ENCODE peak calls at places on chromosomes 13 and 19, in eight cellular contexts. One of them, this sample, is unnamed.

GRCh38 chr19:46015961-46016425 is 6.9 kb downstream of the PGLYRP1 start:
- DNase-seq in Calu3: no peak
- DNase-seq in frontal cortex: no peak
- DNase-seq in NCI-H345: peak; percentile 36
- DNase-seq in mesendoderm: no peak
- DNase-seq in WTC11: no peak
- DNase-seq in occipital lobe: no peak
- DNase-seq in NCI-H146: no peak
- DNase-seq in this sample: peak; percentile 36

GRCh38 chr19:590396-590745 is 690 bp downstream of the HCN2 start:
- DNase-seq in Calu3: no peak
- DNase-seq in frontal cortex: no peak
- DNase-seq in NCI-H345: peak; percentile 35
- DNase-seq in mesendoderm: no peak
- DNase-seq in WTC11: no peak
- DNase-seq in occipital lobe: no peak
- DNase-seq in NCI-H146: peak; percentile 32
- DNase-seq in this sample: peak; percentile 38

GRCh38 chr19:2058570-2059421 is 7.8 kb upstream of the MKNK2 start:
- DNase-seq in Calu3: no peak
- DNase-seq in frontal cortex: no peak
- DNase-seq in NCI-H345: no peak
- DNase-seq in mesendoderm: no peak
- DNase-seq in WTC11: no peak
- DNase-seq in occipital lobe: no peak
- DNase-seq in NCI-H146: no peak
- DNase-seq in this sample: no peak

GRCh38 chr13:83884141-83884540 is 1.9 kb upstream of the SLITRK1 start:
- DNase-seq in Calu3: no peak
- DNase-seq in frontal cortex: no peak
- DNase-seq in NCI-H345: no peak
- DNase-seq in mesendoderm: no peak
- DNase-seq in WTC11: no peak
- DNase-seq in occipital lobe: no peak
- DNase-seq in NCI-H146: no peak
- DNase-seq in this sample: no peak

GRCh38 chr13:24097064-24097463 is 63.5 kb upstream of the SPATA13 start:
- DNase-seq in Calu3: peak; percentile 7
- DNase-seq in frontal cortex: no peak
- DNase-seq in NCI-H345: no peak
- DNase-seq in mesendoderm: no peak
- DNase-seq in WTC11: no peak
- DNase-seq in occipital lobe: no peak
- DNase-seq in NCI-H146: no peak
- DNase-seq in this sample: peak; percentile 65

GRCh38 chr19:3338541-3339181 is 27.7 kb upstream of the NFIC start:
- DNase-seq in Calu3: peak; percentile 25
- DNase-seq in frontal cortex: no peak
- DNase-seq in NCI-H345: peak; percentile 48
- DNase-seq in mesendoderm: no peak
- DNase-seq in WTC11: no peak
- DNase-seq in occipital lobe: no peak
- DNase-seq in NCI-H146: no peak
- DNase-seq in this sample: no peak

GRCh38 chr19:13033819-13034611 is 38.7 kb downstream of the NFIX start:
- DNase-seq in Calu3: peak; percentile 75
- DNase-seq in frontal cortex: no peak
- DNase-seq in NCI-H345: peak; percentile 0
- DNase-seq in mesendoderm: peak; percentile 77
- DNase-seq in WTC11: peak; percentile 85
- DNase-seq in occipital lobe: peak; percentile 63
- DNase-seq in NCI-H146: peak; percentile 42
- DNase-seq in this sample: peak; percentile 68

GRCh38 chr19:4304509-4305252 is at the start of gene FSD1:
- DNase-seq in Calu3: peak; percentile 39
- DNase-seq in frontal cortex: peak; percentile 83
- DNase-seq in NCI-H345: peak; percentile 80
- DNase-seq in mesendoderm: peak; percentile 81
- DNase-seq in WTC11: peak; percentile 87
- DNase-seq in occipital lobe: peak; percentile 19
- DNase-seq in NCI-H146: peak; percentile 66
- DNase-seq in this sample: peak; percentile 78

GRCh38 chr19:4531562-4532165 is 3.4 kb downstream of the PLIN5 start:
- DNase-seq in Calu3: no peak
- DNase-seq in frontal cortex: no peak
- DNase-seq in NCI-H345: no peak
- DNase-seq in mesendoderm: no peak
- DNase-seq in WTC11: no peak
- DNase-seq in occipital lobe: no peak
- DNase-seq in NCI-H146: peak; percentile 31
- DNase-seq in this sample: no peak

GRCh38 chr13:84649853-84650252 is 767.6 kb upstream of the SLITRK1 start:
- DNase-seq in Calu3: no peak
- DNase-seq in frontal cortex: no peak
- DNase-seq in NCI-H345: no peak
- DNase-seq in mesendoderm: no peak
- DNase-seq in WTC11: no peak
- DNase-seq in occipital lobe: no peak
- DNase-seq in NCI-H146: no peak
- DNase-seq in this sample: no peak

GRCh38 chr13:96090240-96091101 is 564 bp downstream of the HS6ST3 start:
- DNase-seq in Calu3: no peak
- DNase-seq in frontal cortex: peak; percentile 41
- DNase-seq in NCI-H345: peak; percentile 45
- DNase-seq in mesendoderm: peak; percentile 28
- DNase-seq in WTC11: peak; percentile 50
- DNase-seq in occipital lobe: no peak
- DNase-seq in NCI-H146: peak; percentile 53
- DNase-seq in this sample: peak; percentile 42

GRCh38 chr19:45883881-45884681 is 1.9 kb downstream of the IRF2BP1 start:
- DNase-seq in Calu3: no peak
- DNase-seq in frontal cortex: no peak
- DNase-seq in NCI-H345: no peak
- DNase-seq in mesendoderm: no peak
- DNase-seq in WTC11: no peak
- DNase-seq in occipital lobe: no peak
- DNase-seq in NCI-H146: no peak
- DNase-seq in this sample: no peak

GRCh38 chr19:6531163-6531955 is 533 bp downstream of the TNFSF9 start:
- DNase-seq in Calu3: no peak
- DNase-seq in frontal cortex: peak; percentile 36
- DNase-seq in NCI-H345: no peak
- DNase-seq in mesendoderm: no peak
- DNase-seq in WTC11: no peak
- DNase-seq in occipital lobe: no peak
- DNase-seq in NCI-H146: no peak
- DNase-seq in this sample: no peak

GRCh38 chr19:47274891-47275865 is 493 bp downstream of the INAFM1 start:
- DNase-seq in Calu3: no peak
- DNase-seq in frontal cortex: no peak
- DNase-seq in NCI-H345: no peak
- DNase-seq in mesendoderm: no peak
- DNase-seq in WTC11: peak; percentile 45
- DNase-seq in occipital lobe: no peak
- DNase-seq in NCI-H146: peak; percentile 38
- DNase-seq in this sample: peak; percentile 56

GRCh38 chr19:41416194-41416674 is 10.9 kb downstream of the B3GNT8 start:
- DNase-seq in Calu3: no peak
- DNase-seq in frontal cortex: no peak
- DNase-seq in NCI-H345: no peak
- DNase-seq in mesendoderm: no peak
- DNase-seq in WTC11: no peak
- DNase-seq in occipital lobe: no peak
- DNase-seq in NCI-H146: no peak
- DNase-seq in this sample: no peak

GRCh38 chr19:50870417-50871089 is 2.7 kb upstream of the KLK2 start:
- DNase-seq in Calu3: no peak
- DNase-seq in frontal cortex: no peak
- DNase-seq in NCI-H345: no peak
- DNase-seq in mesendoderm: no peak
- DNase-seq in WTC11: peak; percentile 44
- DNase-seq in occipital lobe: no peak
- DNase-seq in NCI-H146: peak; percentile 88
- DNase-seq in this sample: peak; percentile 74

GRCh38 chr13:21759503-21759902 is 88.6 kb downstream of the FGF9 start:
- DNase-seq in Calu3: no peak
- DNase-seq in frontal cortex: no peak
- DNase-seq in NCI-H345: no peak
- DNase-seq in mesendoderm: no peak
- DNase-seq in WTC11: no peak
- DNase-seq in occipital lobe: no peak
- DNase-seq in NCI-H146: no peak
- DNase-seq in this sample: no peak

GRCh38 chr19:35462476-35462953 is 14.5 kb downstream of the FFAR2 start:
- DNase-seq in Calu3: no peak
- DNase-seq in frontal cortex: no peak
- DNase-seq in NCI-H345: no peak
- DNase-seq in mesendoderm: no peak
- DNase-seq in WTC11: no peak
- DNase-seq in occipital lobe: no peak
- DNase-seq in NCI-H146: no peak
- DNase-seq in this sample: no peak

GRCh38 chr13:25170554-25171107 is 1.5 kb downstream of the AMER2 start:
- DNase-seq in Calu3: no peak
- DNase-seq in frontal cortex: peak; percentile 59
- DNase-seq in NCI-H345: peak; percentile 56
- DNase-seq in mesendoderm: peak; percentile 46
- DNase-seq in WTC11: peak; percentile 57
- DNase-seq in occipital lobe: peak; percentile 72
- DNase-seq in NCI-H146: peak; percentile 78
- DNase-seq in this sample: peak; percentile 72

GRCh38 chr13:109698779-109699178 is 87.6 kb downstream of the IRS2 start:
- DNase-seq in Calu3: no peak
- DNase-seq in frontal cortex: no peak
- DNase-seq in NCI-H345: no peak
- DNase-seq in mesendoderm: no peak
- DNase-seq in WTC11: no peak
- DNase-seq in occipital lobe: no peak
- DNase-seq in NCI-H146: no peak
- DNase-seq in this sample: no peak

GRCh38 chr19:43639507-43640423 is at the start of gene CADM4:
- DNase-seq in Calu3: peak; percentile 45
- DNase-seq in frontal cortex: peak; percentile 82
- DNase-seq in NCI-H345: peak; percentile 35
- DNase-seq in mesendoderm: no peak
- DNase-seq in WTC11: peak; percentile 38
- DNase-seq in occipital lobe: peak; percentile 26
- DNase-seq in NCI-H146: peak; percentile 61
- DNase-seq in this sample: peak; percentile 55

GRCh38 chr13:76707360-76707759 is 178.8 kb downstream of the KCTD12 start:
- DNase-seq in Calu3: no peak
- DNase-seq in frontal cortex: no peak
- DNase-seq in NCI-H345: no peak
- DNase-seq in mesendoderm: no peak
- DNase-seq in WTC11: no peak
- DNase-seq in occipital lobe: no peak
- DNase-seq in NCI-H146: no peak
- DNase-seq in this sample: no peak

GRCh38 chr13:50523307-50523706 is 320.2 kb downstream of the DLEU7 start:
- DNase-seq in Calu3: no peak
- DNase-seq in frontal cortex: no peak
- DNase-seq in NCI-H345: no peak
- DNase-seq in mesendoderm: no peak
- DNase-seq in WTC11: no peak
- DNase-seq in occipital lobe: no peak
- DNase-seq in NCI-H146: no peak
- DNase-seq in this sample: no peak

GRCh38 chr13:51822106-51822840 is 18.3 kb upstream of the DHRS12 start:
- DNase-seq in Calu3: no peak
- DNase-seq in frontal cortex: no peak
- DNase-seq in NCI-H345: no peak
- DNase-seq in mesendoderm: no peak
- DNase-seq in WTC11: no peak
- DNase-seq in occipital lobe: no peak
- DNase-seq in NCI-H146: peak; percentile 15
- DNase-seq in this sample: peak; percentile 21

GRCh38 chr13:60627071-60627686 is 230.2 kb downstream of the TDRD3 start:
- DNase-seq in Calu3: peak; percentile 8
- DNase-seq in frontal cortex: no peak
- DNase-seq in NCI-H345: peak; percentile 12
- DNase-seq in mesendoderm: peak; percentile 70
- DNase-seq in WTC11: peak; percentile 75
- DNase-seq in occipital lobe: no peak
- DNase-seq in NCI-H146: peak; percentile 48
- DNase-seq in this sample: peak; percentile 91

GRCh38 chr13:111407381-111408131 is 87.1 kb downstream of the TEX29 start:
- DNase-seq in Calu3: no peak
- DNase-seq in frontal cortex: no peak
- DNase-seq in NCI-H345: no peak
- DNase-seq in mesendoderm: no peak
- DNase-seq in WTC11: no peak
- DNase-seq in occipital lobe: no peak
- DNase-seq in NCI-H146: no peak
- DNase-seq in this sample: no peak

GRCh38 chr13:110912651-110913051 is 2.2 kb downstream of the ANKRD10 start:
- DNase-seq in Calu3: no peak
- DNase-seq in frontal cortex: no peak
- DNase-seq in NCI-H345: no peak
- DNase-seq in mesendoderm: peak; percentile 22
- DNase-seq in WTC11: no peak
- DNase-seq in occipital lobe: no peak
- DNase-seq in NCI-H146: no peak
- DNase-seq in this sample: peak; percentile 30

GRCh38 chr13:112943309-112944125 is 25.5 kb upstream of the MCF2L start:
- DNase-seq in Calu3: peak; percentile 22
- DNase-seq in frontal cortex: peak; percentile 48
- DNase-seq in NCI-H345: peak; percentile 25
- DNase-seq in mesendoderm: peak; percentile 76
- DNase-seq in WTC11: peak; percentile 65
- DNase-seq in occipital lobe: no peak
- DNase-seq in NCI-H146: peak; percentile 82
- DNase-seq in this sample: peak; percentile 40

GRCh38 chr19:3108775-3109174 is 14.6 kb downstream of the GNA11 start:
- DNase-seq in Calu3: peak; percentile 57
- DNase-seq in frontal cortex: no peak
- DNase-seq in NCI-H345: peak; percentile 57
- DNase-seq in mesendoderm: peak; percentile 76
- DNase-seq in WTC11: peak; percentile 84
- DNase-seq in occipital lobe: no peak
- DNase-seq in NCI-H146: peak; percentile 43
- DNase-seq in this sample: peak; percentile 83

GRCh38 chr19:13859361-13859880 is 17.5 kb upstream of the NANOS3 start:
- DNase-seq in Calu3: no peak
- DNase-seq in frontal cortex: no peak
- DNase-seq in NCI-H345: no peak
- DNase-seq in mesendoderm: peak; percentile 71
- DNase-seq in WTC11: no peak
- DNase-seq in occipital lobe: no peak
- DNase-seq in NCI-H146: peak; percentile 22
- DNase-seq in this sample: peak; percentile 86

GRCh38 chr13:30147380-30147779 is 160.0 kb downstream of the KATNAL1 start:
- DNase-seq in Calu3: no peak
- DNase-seq in frontal cortex: no peak
- DNase-seq in NCI-H345: no peak
- DNase-seq in mesendoderm: no peak
- DNase-seq in WTC11: no peak
- DNase-seq in occipital lobe: no peak
- DNase-seq in NCI-H146: no peak
- DNase-seq in this sample: no peak

GRCh38 chr19:13691569-13691968 is 72.8 kb upstream of the MRI1 start:
- DNase-seq in Calu3: no peak
- DNase-seq in frontal cortex: no peak
- DNase-seq in NCI-H345: no peak
- DNase-seq in mesendoderm: no peak
- DNase-seq in WTC11: no peak
- DNase-seq in occipital lobe: no peak
- DNase-seq in NCI-H146: no peak
- DNase-seq in this sample: no peak

GRCh38 chr13:84296386-84296785 is 414.1 kb upstream of the SLITRK1 start:
- DNase-seq in Calu3: no peak
- DNase-seq in frontal cortex: no peak
- DNase-seq in NCI-H345: no peak
- DNase-seq in mesendoderm: peak; percentile 96
- DNase-seq in WTC11: no peak
- DNase-seq in occipital lobe: no peak
- DNase-seq in NCI-H146: no peak
- DNase-seq in this sample: no peak

GRCh38 chr19:48835734-48836088 is 580 bp downstream of the HSD17B14 start:
- DNase-seq in Calu3: peak; percentile 94
- DNase-seq in frontal cortex: peak; percentile 72
- DNase-seq in NCI-H345: peak; percentile 86
- DNase-seq in mesendoderm: peak; percentile 97
- DNase-seq in WTC11: peak; percentile 98
- DNase-seq in occipital lobe: peak; percentile 80
- DNase-seq in NCI-H146: peak; percentile 92
- DNase-seq in this sample: peak; percentile 97

This sample was measured in NCI-H82.